ENCODE peak calls at places on chromosome 5, in eight cellular contexts. Z, O, I, X, R, B, F and K are unnamed samples.

GRCh38 chr5:143920772-143921171 is 108.8 kb downstream of the HMHB1 start:
- DNase-seq in Z (no peak), O (no peak), I (no peak), X (no peak), R (no peak), B (no peak), F (peak), K (no peak)

GRCh38 chr5:145531038-145531734 is 304.0 kb downstream of the PRELID2 start:
- DNase-seq in Z (no peak), O (no peak), I (no peak), X (no peak), R (peak), B (peak), F (peak), K (peak)

GRCh38 chr5:135209495-135209837 is 175.4 kb upstream of the PITX1 start:
- DNase-seq in Z (no peak), O (no peak), I (no peak), X (no peak), R (no peak), B (no peak), F (no peak), K (no peak)

GRCh38 chr5:76548525-76549229 is 74.5 kb downstream of the F2RL2 start:
- DNase-seq in Z (no peak), O (no peak), I (no peak), X (no peak), R (no peak), B (peak), F (no peak), K (no peak)

GRCh38 chr5:54257366-54258118 is 52.8 kb downstream of the ARL15 start:
- DNase-seq in Z (peak), O (no peak), I (no peak), X (no peak), R (no peak), B (no peak), F (no peak), K (no peak)

GRCh38 chr5:57103317-57103907 is 70.4 kb upstream of the GPBP1 start:
- DNase-seq in Z (no peak), O (no peak), I (no peak), X (no peak), R (no peak), B (no peak), F (no peak), K (no peak)

GRCh38 chr5:27682600-27682999 is 644.2 kb upstream of the CDH9 start:
- DNase-seq in Z (no peak), O (no peak), I (no peak), X (peak), R (no peak), B (peak), F (peak), K (no peak)

GRCh38 chr5:114416254-114416653 is 54.4 kb downstream of the KCNN2 start:
- DNase-seq in Z (no peak), O (no peak), I (no peak), X (no peak), R (no peak), B (no peak), F (no peak), K (no peak)

GRCh38 chr5:93073547-93073946 is 507.5 kb downstream of the NR2F1-AS1 start:
- DNase-seq in Z (no peak), O (no peak), I (no peak), X (no peak), R (no peak), B (no peak), F (no peak), K (no peak)

GRCh38 chr5:157137691-157138090 is 5.0 kb downstream of the MED7 start:
- DNase-seq in Z (no peak), O (no peak), I (no peak), X (no peak), R (no peak), B (no peak), F (no peak), K (no peak)

GRCh38 chr5:83856898-83857297 is 136.2 kb upstream of the HAPLN1 start:
- DNase-seq in Z (no peak), O (no peak), I (no peak), X (no peak), R (no peak), B (no peak), F (no peak), K (no peak)

GRCh38 chr5:80220268-80220897 is 35.5 kb downstream of the SERINC5 start:
- DNase-seq in Z (peak), O (no peak), I (no peak), X (no peak), R (no peak), B (no peak), F (no peak), K (no peak)

GRCh38 chr5:149403923-149404745 is 25.0 kb upstream of the IL17B start:
- DNase-seq in Z (no peak), O (no peak), I (no peak), X (no peak), R (peak), B (peak), F (peak), K (no peak)